ENCODE peak calls at places on chromosomes 4 and X, in nine cellular contexts. A is OCI-LY7, V is spleen, R is ascending aorta, J is endodermal cell, D is tibial artery, U is heart right ventricle, I is esophagus squamous epithelium, P is gastrocnemius medialis. X is an unnamed sample. For H3K4me1, the result is how much of the 10 kb centered on the place peaks cover.

GRCh38 chr4:108854781-108855180 is 91.9 kb upstream of the ETNPPL start:
- DNase-seq in U (no peak), J (no peak), P (no peak), V (no peak), A (no peak), D (no peak), I (no peak), R (no peak), X (no peak)

GRCh38 chr4:149999485-150000074 is 78.7 kb upstream of the DCLK2 start:
- DNase-seq in V (no peak), J (peak), I (no peak), P (no peak), A (peak), D (no peak), U (no peak), R (no peak), X (no peak)

GRCh38 chr4:119725688-119726330 is 97.2 kb upstream of the PDE5A start:
- DNase-seq in P (no peak), I (no peak), V (no peak), U (no peak), A (no peak), R (no peak), J (peak), D (no peak), X (no peak)

GRCh38 chrX:96692911-96693310 is 8.3 kb downstream of the DIAPH2 start:
- DNase-seq in R (no peak), A (no peak), V (no peak), D (no peak), J (no peak), P (no peak), I (no peak), U (no peak), X (no peak)

GRCh38 chr4:187965726-187966125 is 29.8 kb upstream of the ZFP42 start:
- DNase-seq in A (no peak), I (no peak), D (no peak), U (no peak), V (no peak), J (no peak), R (no peak), P (no peak), X (no peak)

GRCh38 chr4:99563310-99564186 is at the start of gene TRMT10A:
- DNase-seq in I (peak), A (peak), J (peak), U (peak), R (peak), D (peak), V (peak), P (peak), X (peak)

GRCh38 chr4:31929676-31930075 is 1209.5 kb downstream of the PCDH7 start:
- DNase-seq in P (no peak), I (no peak), J (no peak), R (no peak), A (no peak), U (no peak), D (no peak), V (no peak), X (no peak)

GRCh38 chr4:174314770-174315169 is 31.1 kb downstream of the CEP44 start:
- DNase-seq in A (no peak), P (peak), R (no peak), J (peak), U (no peak), V (no peak), I (no peak), D (no peak), X (peak)

GRCh38 chrX:22634081-22634480 is 361.4 kb downstream of the CBLL2 start:
- DNase-seq in V (no peak), R (no peak), I (no peak), P (no peak), J (no peak), U (no peak), D (no peak), A (no peak), X (no peak)

GRCh38 chrX:13076176-13076956 is 31.9 kb upstream of the FAM9C start:
- DNase-seq in U (no peak), J (no peak), D (no peak), R (no peak), V (no peak), P (no peak), I (no peak), A (no peak), X (no peak)
- H3K4me1 ChIP-seq in U (under half), J (under half), D (under half), R (under half), V (half or more), P (under half), I (under half), A (half or more), X (under half)

GRCh38 chr4:133623847-133624246 is 474.8 kb downstream of the PCDH10 start:
- DNase-seq in I (no peak), D (no peak), R (no peak), J (no peak), V (no peak), U (no peak), P (no peak), A (no peak), X (no peak)
- H3K27ac ChIP-seq in I (no peak), D (no peak), R (no peak), J (no peak), V (no peak), U (no peak), P (no peak), A (no peak), X (no peak)

GRCh38 chr4:1028574-1029220 is 17.3 kb downstream of the FGFRL1 start:
- DNase-seq in P (no peak), J (no peak), A (no peak), U (no peak), V (no peak), R (no peak), I (no peak), D (no peak), X (no peak)

GRCh38 chr4:1026115-1026514 is 14.7 kb downstream of the FGFRL1 start:
- DNase-seq in P (no peak), A (peak), V (no peak), D (no peak), U (peak), J (peak), I (no peak), R (no peak), X (peak)

GRCh38 chr4:1027219-1027915 is 15.9 kb downstream of the FGFRL1 start:
- DNase-seq in V (no peak), J (no peak), I (no peak), P (no peak), D (no peak), R (no peak), A (no peak), U (no peak), X (no peak)

GRCh38 chr4:1029536-1029935 is 18.1 kb downstream of the FGFRL1 start:
- DNase-seq in V (no peak), U (no peak), J (no peak), D (no peak), I (no peak), R (no peak), A (no peak), P (no peak), X (no peak)

DNA sequence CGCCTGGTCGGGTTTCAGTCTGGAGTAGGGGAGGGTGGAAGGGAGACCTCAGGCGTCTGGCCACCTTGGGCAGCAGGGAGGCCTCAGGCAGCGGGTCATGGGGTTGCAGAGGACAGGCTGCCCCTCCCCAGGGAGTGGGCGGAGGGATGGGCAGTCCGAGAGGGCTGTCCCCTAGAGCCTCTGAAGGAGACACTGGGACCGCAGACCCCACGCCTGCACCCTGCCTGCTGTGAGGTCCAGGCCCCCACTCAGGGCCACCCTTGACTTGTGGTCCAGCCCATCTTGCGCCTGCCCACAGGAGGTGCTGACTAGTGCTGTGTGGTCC is 16.5 kb downstream of the FGFRL1 start:
- DNase-seq in D (no peak), A (no peak), U (no peak), V (no peak), I (no peak), J (no peak), R (no peak), P (no peak), X (no peak)
- H3K4me1 ChIP-seq in D (under half), A (under half), U (under half), V (under half), I (under half), J (under half), R (under half), P (under half), X (under half)

GRCh38 chr4:88759039-88759631 is 61.5 kb upstream of the NAP1L5 start:
- DNase-seq in P (no peak), I (no peak), V (no peak), R (no peak), D (no peak), J (peak), U (no peak), A (no peak), X (no peak)
- H3K27ac ChIP-seq in P (peak), I (peak), V (no peak), R (no peak), D (no peak), J (peak), U (no peak), A (no peak), X (peak)

GRCh38 chr4:6598127-6598526 is 23.1 kb downstream of the MAN2B2 start:
- DNase-seq in R (no peak), D (no peak), U (no peak), A (no peak), J (no peak), V (no peak), I (no peak), P (no peak), X (no peak)
- H3K4me1 ChIP-seq in R (under half), D (under half), U (under half), A (under half), J (under half), V (under half), I (under half), P (under half), X (under half)

GRCh38 chrX:13688384-13688771 is 550 bp upstream of the RAB9A start:
- DNase-seq in D (no peak), R (no peak), V (no peak), A (no peak), U (no peak), P (no peak), I (no peak), J (no peak), X (no peak)
- H3K27ac ChIP-seq in D (peak), R (peak), V (peak), A (peak), U (peak), P (peak), I (peak), J (no peak), X (peak)

GRCh38 chr4:53654300-53654758 is 63.0 kb upstream of the LNX1 start:
- DNase-seq in R (no peak), U (no peak), P (no peak), D (no peak), I (no peak), A (no peak), J (no peak), V (no peak), X (peak)
- H3K4me1 ChIP-seq in R (under half), U (under half), P (under half), D (under half), I (under half), A (under half), J (under half), V (under half), X (under half)

GRCh38 chr4:120855307-120856001 is 67.1 kb downstream of the PRDM5 start:
- DNase-seq in R (no peak), I (no peak), A (peak), J (no peak), P (no peak), D (no peak), U (no peak), V (no peak), X (no peak)

GRCh38 chr4:120857312-120857711 is 65.2 kb downstream of the PRDM5 start:
- DNase-seq in R (no peak), U (no peak), D (no peak), V (no peak), J (no peak), P (no peak), I (no peak), A (no peak), X (no peak)

GRCh38 chr4:120853101-120853940 is 69.2 kb downstream of the PRDM5 start:
- DNase-seq in D (no peak), A (no peak), U (no peak), P (no peak), I (no peak), R (no peak), V (no peak), J (no peak), X (no peak)

GRCh38 chr4:120858776-120859175 is 63.8 kb downstream of the PRDM5 start:
- DNase-seq in V (no peak), U (no peak), I (no peak), A (no peak), R (no peak), J (no peak), D (no peak), P (no peak), X (no peak)

GRCh38 chr4:120856294-120856693 is 66.2 kb downstream of the PRDM5 start:
- DNase-seq in V (no peak), J (no peak), D (no peak), P (no peak), I (no peak), U (no peak), R (no peak), A (no peak), X (no peak)
- H3K27ac ChIP-seq in V (no peak), J (no peak), D (no peak), P (no peak), I (no peak), U (no peak), R (no peak), A (no peak), X (no peak)

DNA sequence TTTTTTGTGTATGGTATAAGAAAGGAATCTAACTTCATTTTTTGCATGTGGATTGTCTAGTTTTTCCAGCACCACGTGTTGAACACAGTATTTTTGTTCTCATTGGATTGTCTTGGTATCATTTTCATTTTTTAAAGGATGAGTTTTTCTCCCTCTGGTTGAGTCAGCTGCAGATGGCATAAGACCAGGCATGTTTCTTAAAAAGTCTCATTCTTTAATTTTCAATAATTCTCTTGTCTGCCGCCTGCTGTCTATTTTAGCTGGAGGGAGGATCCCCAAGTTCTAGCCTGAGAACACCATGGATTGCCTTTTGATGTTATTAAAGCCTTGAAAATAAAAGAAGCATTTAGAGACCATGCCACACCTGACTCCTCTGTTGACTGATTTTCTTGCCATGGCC is 263.8 kb downstream of the ARHGAP24 start:
- DNase-seq in R (no peak), U (no peak), I (no peak), P (no peak), V (no peak), J (no peak), D (no peak), A (no peak), X (no peak)
- H3K4me1 ChIP-seq in R (under half), U (under half), I (under half), P (under half), V (half or more), J (under half), D (under half), A (under half), X (under half)